ENCODE peak calls at places on chromosomes 11 and 22, in ten cellular contexts. I, C, W, Z, V, D, F, H, M and Q are unnamed samples.

GRCh38 chr11:65152157-65152556 is 17.8 kb upstream of the SYVN1 start:
- DNase-seq in I (no peak), C (no peak), W (no peak), Z (no peak), V (no peak), D (no peak), F (no peak), H (no peak), M (no peak), Q (no peak)

GRCh38 chr11:44349328-44349727 is 39.4 kb upstream of the ALX4 start:
- DNase-seq in I (no peak), C (no peak), W (no peak), Z (no peak), V (no peak), D (no peak), F (no peak), H (no peak), M (no peak), Q (no peak)

GRCh38 chr11:3939211-3939610 is 83.7 kb downstream of the STIM1 start:
- DNase-seq in I (no peak), C (peak), W (no peak), Z (no peak), V (peak), D (no peak), F (peak), H (no peak), M (no peak), Q (no peak)

GRCh38 chr11:121464352-121464946 is 11.7 kb upstream of the SORL1-AS1 start:
- DNase-seq in I (peak), C (peak), W (peak), Z (no peak), V (peak), D (no peak), F (peak), H (no peak), M (no peak), Q (no peak)

GRCh38 chr11:59754494-59754858 is 700 bp upstream of the STX3 start:
- DNase-seq in I (no peak), C (no peak), W (peak), Z (no peak), V (no peak), D (peak), F (no peak), H (no peak), M (no peak), Q (no peak)

GRCh38 chr11:70743941-70744351 is 345.6 kb downstream of the CTTN start:
- DNase-seq in I (no peak), C (no peak), W (no peak), Z (no peak), V (no peak), D (no peak), F (no peak), H (no peak), M (no peak), Q (no peak)

GRCh38 chr11:133934599-133935550 is 21.9 kb downstream of the IGSF9B start:
- DNase-seq in I (no peak), C (peak), W (no peak), Z (peak), V (no peak), D (no peak), F (peak), H (no peak), M (peak), Q (no peak)

GRCh38 chr11:1740786-1741530 is 9.4 kb downstream of the IFITM10 start:
- DNase-seq in I (no peak), C (no peak), W (no peak), Z (no peak), V (no peak), D (no peak), F (no peak), H (no peak), M (no peak), Q (no peak)

GRCh38 chr22:49310354-49310753 is 517.3 kb downstream of the BRD1 start:
- DNase-seq in I (no peak), C (no peak), W (no peak), Z (no peak), V (no peak), D (no peak), F (no peak), H (no peak), M (no peak), Q (no peak)

GRCh38 chr11:128359515-128359914 is 227.8 kb downstream of the ETS1 start:
- DNase-seq in I (no peak), C (peak), W (no peak), Z (no peak), V (peak), D (no peak), F (peak), H (no peak), M (no peak), Q (no peak)
- TF ChIP-seq CTCF in I (no peak), C (no peak), W (no peak), Z (no peak), V (no peak), D (no peak), F (no peak), H (no peak), M (no peak), Q (no peak)

GRCh38 chr11:19555266-19555665 is 157.4 kb upstream of the NAV2 start:
- DNase-seq in I (no peak), C (no peak), W (no peak), Z (no peak), V (no peak), D (no peak), F (no peak), H (no peak), M (no peak), Q (no peak)

GRCh38 chr11:19559746-19560145 is 152.9 kb upstream of the NAV2 start:
- DNase-seq in I (no peak), C (no peak), W (no peak), Z (no peak), V (no peak), D (peak), F (no peak), H (no peak), M (no peak), Q (no peak)

GRCh38 chr11:19558189-19558986 is 154.2 kb upstream of the NAV2 start:
- DNase-seq in I (no peak), C (no peak), W (no peak), Z (no peak), V (no peak), D (no peak), F (no peak), H (no peak), M (no peak), Q (no peak)

GRCh38 chr11:19557720-19558140 is 154.9 kb upstream of the NAV2 start:
- DNase-seq in I (peak), C (peak), W (peak), Z (peak), V (peak), D (peak), F (peak), H (peak), M (peak), Q (peak)

DNA sequence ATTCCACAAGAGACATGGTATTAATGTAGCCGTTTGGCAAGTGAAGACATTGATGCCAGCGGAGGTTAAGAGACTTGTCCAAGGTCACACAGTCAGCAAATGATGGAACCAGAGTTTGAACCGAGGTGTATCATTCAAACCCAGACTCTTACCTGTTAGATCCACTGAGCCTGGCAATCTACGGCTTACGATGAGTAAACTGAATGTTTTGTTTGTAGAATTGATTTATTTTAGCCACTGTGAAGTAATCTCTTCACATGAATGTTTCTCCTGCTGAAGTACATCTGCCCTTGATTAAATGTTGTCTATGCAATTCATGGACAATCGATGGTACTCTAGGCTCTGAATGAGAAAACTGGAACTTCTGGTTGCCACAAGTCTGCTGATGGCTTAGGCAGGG is 155.5 kb upstream of the NAV2 start:
- DNase-seq in I (no peak), C (no peak), W (no peak), Z (no peak), V (no peak), D (no peak), F (no peak), H (no peak), M (no peak), Q (no peak)
- TF ChIP-seq CTCF in I (no peak), C (no peak), W (no peak), Z (no peak), V (no peak), D (no peak), F (no peak), H (no peak), M (no peak), Q (no peak)

DNA sequence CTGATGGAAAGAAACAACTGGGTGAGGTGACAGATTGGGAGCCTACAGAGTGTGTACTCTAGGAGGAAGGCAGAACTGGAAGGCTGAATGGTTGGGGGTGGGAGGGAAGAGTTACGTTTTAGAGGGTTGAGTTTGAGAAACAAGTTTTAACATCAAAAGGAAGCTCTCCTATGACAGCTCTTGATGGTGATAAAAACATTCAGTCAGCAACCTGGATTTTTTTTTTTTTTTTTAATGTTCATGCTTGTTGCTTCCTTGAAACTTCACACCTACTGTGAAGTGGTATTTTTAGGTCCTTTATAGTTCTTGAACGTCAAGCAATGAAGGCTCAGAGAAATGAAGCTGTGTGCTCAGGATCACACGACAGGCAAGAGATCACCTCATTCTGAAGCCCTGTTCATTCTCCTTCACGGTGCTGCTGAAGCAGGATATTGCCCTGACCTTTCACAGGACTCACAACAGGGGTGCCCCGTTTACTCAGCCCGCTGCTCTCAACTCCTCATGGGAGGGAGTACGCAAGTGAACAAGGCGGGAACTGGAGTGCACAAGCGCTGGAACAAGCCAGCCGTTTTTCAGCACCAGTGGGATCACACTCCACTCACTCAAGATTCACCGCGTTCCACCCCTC is 1.6 kb upstream of the TMEM109 start:
- DNase-seq in I (no peak), C (no peak), W (no peak), Z (no peak), V (no peak), D (peak), F (no peak), H (no peak), M (no peak), Q (no peak)
- TF ChIP-seq CTCF in I (no peak), C (no peak), W (no peak), Z (no peak), V (no peak), D (no peak), F (no peak), H (no peak), M (no peak), Q (no peak)

GRCh38 chr11:27717377-27717776 is 17.1 kb upstream of the BDNF start:
- DNase-seq in I (no peak), C (peak), W (no peak), Z (peak), V (no peak), D (peak), F (no peak), H (no peak), M (no peak), Q (no peak)
- TF ChIP-seq CTCF in I (no peak), C (peak), W (no peak), Z (peak), V (peak), D (peak), F (peak), H (no peak), M (peak), Q (peak)

DNA sequence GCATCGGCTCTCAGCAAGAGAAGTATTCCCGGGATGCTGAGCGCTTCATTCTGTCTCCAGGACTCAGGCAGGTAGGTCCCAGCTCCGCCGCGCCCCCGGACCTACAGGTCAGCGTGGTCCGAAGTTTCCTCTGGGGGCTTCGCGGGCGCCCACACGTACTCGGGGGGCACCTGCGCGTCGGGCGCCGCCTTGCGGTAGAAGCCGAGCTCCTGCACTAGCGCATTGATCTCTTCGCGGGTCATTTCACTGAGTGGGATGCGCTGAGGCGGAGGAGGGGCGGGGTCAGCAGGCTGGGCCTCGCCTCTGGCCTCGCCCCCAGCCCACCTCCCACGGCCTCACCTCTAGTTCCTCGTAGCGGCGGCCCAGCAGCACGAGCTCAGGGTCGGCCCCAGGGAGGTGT is 2.5 kb downstream of the SELENOM start:
- DNase-seq in I (no peak), C (no peak), W (no peak), Z (peak), V (no peak), D (peak), F (no peak), H (no peak), M (peak), Q (no peak)
- TF ChIP-seq CTCF in I (no peak), C (peak), W (no peak), Z (no peak), V (no peak), D (peak), F (peak), H (peak), M (peak), Q (peak)

GRCh38 chr11:93196816-93197382 is 892 bp downstream of the SLC36A4 start:
- DNase-seq in I (no peak), C (no peak), W (no peak), Z (peak), V (no peak), D (peak), F (no peak), H (no peak), M (no peak), Q (no peak)
- TF ChIP-seq CTCF in I (peak), C (peak), W (no peak), Z (peak), V (peak), D (peak), F (peak), H (peak), M (peak), Q (no peak)

GRCh38 chr11:46105902-46106301 is 15.4 kb downstream of the PHF21A start:
- DNase-seq in I (no peak), C (no peak), W (no peak), Z (no peak), V (no peak), D (no peak), F (no peak), H (no peak), M (no peak), Q (no peak)

GRCh38 chr11:46105134-46105628 is 16.1 kb downstream of the PHF21A start:
- DNase-seq in I (no peak), C (no peak), W (no peak), Z (no peak), V (peak), D (no peak), F (no peak), H (no peak), M (no peak), Q (no peak)

GRCh38 chr11:46100670-46101069 is 20.6 kb downstream of the PHF21A start:
- DNase-seq in I (no peak), C (no peak), W (no peak), Z (no peak), V (no peak), D (no peak), F (no peak), H (no peak), M (no peak), Q (no peak)

GRCh38 chr11:46099973-46100335 is 21.3 kb downstream of the PHF21A start:
- DNase-seq in I (no peak), C (peak), W (no peak), Z (no peak), V (peak), D (no peak), F (peak), H (no peak), M (no peak), Q (no peak)

GRCh38 chr11:46102843-46103242 is 18.4 kb downstream of the PHF21A start:
- DNase-seq in I (no peak), C (no peak), W (no peak), Z (no peak), V (no peak), D (no peak), F (no peak), H (no peak), M (no peak), Q (no peak)
- TF ChIP-seq CTCF in I (no peak), C (no peak), W (no peak), Z (no peak), V (no peak), D (no peak), F (no peak), H (no peak), M (no peak), Q (no peak)

GRCh38 chr11:61429346-61429690 is 457 bp downstream of the CPSF7 start:
- DNase-seq in I (peak), C (peak), W (peak), Z (peak), V (peak), D (peak), F (peak), H (no peak), M (peak), Q (no peak)
- TF ChIP-seq CTCF in I (no peak), C (no peak), W (no peak), Z (peak), V (no peak), D (peak), F (no peak), H (no peak), M (peak), Q (no peak)